ENCODE peak calls at places on chromosome 1, in six cellular contexts. B is ovary, N is cardiac muscle cell, V is thoracic aorta, I is transverse colon, T is tibial artery. A is an unnamed sample. For H3K4me1, the result is how much of the 10 kb centered on the place peaks cover.

GRCh38 chr1:23344111-23344986 is at the start of gene HNRNPR:
- DNase-seq in T (peak), V (peak), I (peak), N (peak), B (peak), A (peak)

GRCh38 chr1:77288275-77288674 is 6.5 kb downstream of the AK5 start:
- DNase-seq in B (no peak), V (no peak), N (peak), I (no peak), T (no peak), A (no peak)

GRCh38 chr1:117565745-117566455 is 39.9 kb upstream of the TENT5C start:
- DNase-seq in V (no peak), N (no peak), B (no peak), I (no peak), T (no peak), A (no peak)

GRCh38 chr1:63864224-63864623 is 90.4 kb downstream of the ROR1 start:
- DNase-seq in I (no peak), B (no peak), T (no peak), V (no peak), N (no peak), A (no peak)

GRCh38 chr1:31593770-31594632 is 17.7 kb downstream of the TINAGL1 start:
- DNase-seq in V (no peak), I (peak), B (peak), T (peak), N (peak), A (peak)

GRCh38 chr1:231431665-231432415 is 9.8 kb upstream of the EGLN1 start:
- DNase-seq in T (no peak), B (no peak), I (no peak), V (no peak), N (no peak), A (no peak)

GRCh38 chr1:24364975-24365678 is 46.0 kb downstream of the GRHL3 start:
- DNase-seq in T (peak), I (no peak), B (no peak), N (peak), V (no peak), A (no peak)

GRCh38 chr1:226697608-226698544 is 41.2 kb downstream of the ITPKB start:
- DNase-seq in T (no peak), B (no peak), V (no peak), N (no peak), I (no peak), A (no peak)

GRCh38 chr1:186965847-186966246 is 137.1 kb downstream of the PLA2G4A start:
- DNase-seq in V (no peak), T (no peak), B (no peak), N (no peak), I (no peak), A (no peak)

GRCh38 chr1:66242646-66243547 is 291.1 kb upstream of the SGIP1 start:
- DNase-seq in I (peak), B (peak), N (peak), T (peak), V (peak), A (peak)

GRCh38 chr1:163970699-163971098 is 588.3 kb upstream of the PBX1 start:
- DNase-seq in N (no peak), B (no peak), T (no peak), I (no peak), V (no peak), A (no peak)

GRCh38 chr1:193183019-193183643 is 3.3 kb downstream of the B3GALT2 start:
- DNase-seq in B (no peak), T (no peak), N (peak), V (no peak), I (no peak), A (no peak)

GRCh38 chr1:186884266-186884665 is 55.5 kb downstream of the PLA2G4A start:
- DNase-seq in I (no peak), B (no peak), V (no peak), N (no peak), T (no peak), A (no peak)

GRCh38 chr1:27001570-27002360 is 8.3 kb downstream of the TRNP1 start:
- DNase-seq in N (peak), I (no peak), V (no peak), T (peak), B (no peak), A (peak)

GRCh38 chr1:41282679-41283317 is 40.7 kb upstream of the SCMH1 start:
- DNase-seq in T (peak), N (peak), V (no peak), I (peak), B (peak), A (peak)

GRCh38 chr1:187374130-187374529 is 545.4 kb downstream of the PLA2G4A start:
- DNase-seq in B (no peak), I (no peak), T (no peak), V (no peak), N (no peak), A (no peak)

GRCh38 chr1:16371725-16372124 is 4.7 kb downstream of the SZRD1 start:
- DNase-seq in V (no peak), I (no peak), N (peak), T (no peak), B (no peak), A (no peak)

GRCh38 chr1:169238506-169238905 is 129.1 kb downstream of the NME7 start:
- DNase-seq in V (no peak), T (no peak), B (no peak), N (peak), I (no peak), A (no peak)

GRCh38 chr1:14774225-14774624 is 175.7 kb downstream of the KAZN start:
- DNase-seq in I (no peak), V (no peak), B (no peak), T (no peak), N (no peak), A (no peak)

GRCh38 chr1:169103002-169103401 is 3.5 kb upstream of the ATP1B1 start:
- DNase-seq in T (no peak), N (no peak), V (no peak), B (no peak), I (peak), A (no peak)

GRCh38 chr1:228175316-228176023 is 9.9 kb downstream of the IBA57 start:
- DNase-seq in N (no peak), B (no peak), T (no peak), I (no peak), V (no peak), A (peak)

GRCh38 chr1:204983121-204983520 is 59.9 kb upstream of the CNTN2 start:
- DNase-seq in I (no peak), T (no peak), V (no peak), B (no peak), N (no peak), A (no peak)

GRCh38 chr1:24803220-24803619 is 58.0 kb downstream of the CLIC4 start:
- DNase-seq in V (no peak), I (no peak), T (no peak), B (no peak), N (peak), A (no peak)

DNA sequence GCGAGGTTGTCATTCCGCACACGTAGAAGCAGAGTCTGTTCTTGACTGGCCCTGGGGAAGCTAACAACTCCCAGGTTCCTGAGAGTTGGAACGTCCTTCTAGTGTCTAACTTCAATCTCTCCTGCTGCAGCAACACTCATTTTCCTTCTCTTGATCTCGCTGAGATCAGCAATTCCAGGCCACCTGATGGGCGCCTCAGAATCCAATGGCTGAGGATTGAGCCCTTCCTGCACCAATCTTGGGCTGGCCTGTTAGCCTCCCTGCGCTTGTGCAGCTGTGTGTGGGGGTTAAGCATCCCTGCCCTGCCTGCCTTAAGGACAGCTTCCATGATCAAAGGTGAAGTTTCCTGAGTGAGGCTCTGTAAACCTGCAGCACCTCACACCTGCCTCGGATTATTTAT is 87.9 kb downstream of the SYT2 start:
- DNase-seq in I (no peak), T (peak), V (no peak), B (no peak), N (no peak), A (no peak)
- H3K4me1 ChIP-seq in I (under half), T (under half), V (under half), B (under half), N (under half), A (under half)

DNA sequence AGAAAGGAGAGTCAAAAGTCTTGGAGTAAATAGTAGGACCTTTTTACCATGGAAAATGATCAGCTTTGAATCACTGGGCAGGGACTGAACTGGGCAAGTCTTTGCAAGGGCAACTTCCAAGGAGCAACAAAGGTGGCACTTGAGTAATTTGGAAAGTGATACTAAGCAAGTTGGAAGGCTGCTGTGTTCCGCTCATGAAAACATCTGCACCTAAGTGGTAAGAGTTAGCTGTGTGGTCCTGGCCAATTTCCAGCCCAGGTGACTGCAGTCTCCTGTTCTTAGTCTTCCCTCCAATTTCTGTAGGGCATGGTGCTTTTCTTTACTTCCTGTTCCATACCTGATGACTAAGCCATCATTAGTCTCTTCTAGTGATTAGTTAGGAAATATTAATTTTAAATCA is 35.5 kb upstream of the PRDM2 start:
- DNase-seq in I (no peak), V (no peak), T (no peak), N (no peak), B (no peak), A (no peak)
- H3K4me1 ChIP-seq in I (under half), V (under half), T (under half), N (under half), B (under half), A (under half)

GRCh38 chr1:39659110-39659509 is 12.8 kb downstream of the NT5C1A start:
- DNase-seq in V (no peak), B (no peak), T (no peak), I (no peak), N (no peak), A (no peak)

GRCh38 chr1:39668111-39668510 is 3.8 kb downstream of the NT5C1A start:
- DNase-seq in V (no peak), B (no peak), T (no peak), N (no peak), I (no peak), A (no peak)

GRCh38 chr1:39659538-39659937 is 12.4 kb downstream of the NT5C1A start:
- DNase-seq in N (no peak), B (no peak), I (no peak), V (no peak), T (no peak), A (no peak)

GRCh38 chr1:39666772-39667171 is 5.1 kb downstream of the NT5C1A start:
- DNase-seq in B (no peak), V (no peak), N (no peak), T (no peak), I (no peak), A (no peak)

DNA sequence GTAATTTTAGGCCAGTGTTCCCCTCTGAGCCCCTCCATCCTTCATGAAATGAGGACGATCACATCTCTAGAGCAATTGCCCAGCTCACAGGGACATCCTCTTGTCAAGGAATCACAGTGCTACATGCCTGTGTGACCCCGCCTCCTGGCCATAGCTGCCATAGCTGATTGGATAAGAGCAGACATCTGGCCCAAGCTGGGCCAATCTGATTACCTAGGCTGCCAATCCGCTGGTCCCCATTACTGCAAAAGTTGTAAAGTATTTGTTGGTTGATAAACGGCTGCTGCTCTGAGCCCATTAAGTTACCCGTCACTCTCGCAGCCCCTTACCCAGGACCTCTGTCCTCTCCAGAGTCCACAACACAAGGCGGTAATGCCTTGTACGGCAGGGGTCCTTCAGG is 8.3 kb downstream of the NT5C1A start:
- DNase-seq in B (no peak), T (no peak), I (no peak), N (no peak), V (no peak), A (no peak)
- H3K4me1 ChIP-seq in B (under half), T (under half), I (under half), N (under half), V (under half), A (under half)

GRCh38 chr1:29824025-29824424 is 587.7 kb downstream of the PTPRU start:
- DNase-seq in T (no peak), I (no peak), B (no peak), V (no peak), N (no peak), A (no peak)
- H3K4me1 ChIP-seq in T (under half), I (under half), B (under half), V (under half), N (under half), A (under half)

GRCh38 chr1:29152046-29152805 is 28.5 kb upstream of the TMEM200B start:
- DNase-seq in V (no peak), N (no peak), I (no peak), T (no peak), B (no peak), A (no peak)

GRCh38 chr1:29145739-29146437 is 22.2 kb upstream of the TMEM200B start:
- DNase-seq in V (no peak), N (peak), I (no peak), B (no peak), T (no peak), A (no peak)

GRCh38 chr1:29148656-29149491 is 25.2 kb upstream of the TMEM200B start:
- DNase-seq in V (no peak), T (no peak), I (no peak), N (no peak), B (no peak), A (no peak)
- H3K4me1 ChIP-seq in V (under half), T (under half), I (under half), N (under half), B (under half), A (under half)

GRCh38 chr1:159920651-159921050 is 4.7 kb downstream of the TAGLN2 start:
- DNase-seq in V (no peak), B (no peak), N (no peak), T (no peak), I (no peak), A (no peak)
- H3K4me1 ChIP-seq in V (under half), B (under half), N (under half), T (half or more), I (half or more), A (under half)

A was measured in adrenal gland.